ENCODE peak calls at places on chromosomes 3 and 15, in eight cellular contexts. One of them, this sample, is unnamed. For H3K27me3, the result is how much of the 10 kb centered on the place peaks cover.

GRCh38 chr3:25306066-25306465 is 122.0 kb upstream of the RARB start:
- DNase-seq in GM23338: no peak
- DNase-seq in endodermal cell: no peak
- DNase-seq in tibial artery: no peak
- DNase-seq in heart left ventricle: no peak
- DNase-seq in CD8-positive, alpha-beta T cell: no peak
- DNase-seq in SK-N-SH: no peak
- DNase-seq in vagina: no peak
- DNase-seq in this sample: no peak

GRCh38 chr3:88362428-88362827 is 212.7 kb downstream of the C3orf38 start:
- DNase-seq in GM23338: no peak
- DNase-seq in endodermal cell: peak
- DNase-seq in tibial artery: no peak
- DNase-seq in heart left ventricle: no peak
- DNase-seq in CD8-positive, alpha-beta T cell: no peak
- DNase-seq in SK-N-SH: no peak
- DNase-seq in vagina: no peak
- DNase-seq in this sample: no peak

GRCh38 chr3:66186545-66186944 is 34.3 kb upstream of the SLC25A26 start:
- DNase-seq in GM23338: no peak
- DNase-seq in endodermal cell: peak
- DNase-seq in tibial artery: no peak
- DNase-seq in heart left ventricle: no peak
- DNase-seq in CD8-positive, alpha-beta T cell: no peak
- DNase-seq in SK-N-SH: no peak
- DNase-seq in vagina: no peak
- DNase-seq in this sample: no peak

GRCh38 chr3:23668430-23668904 is 137.3 kb upstream of the UBE2E1 start:
- DNase-seq in GM23338: no peak
- DNase-seq in endodermal cell: no peak
- DNase-seq in tibial artery: no peak
- DNase-seq in heart left ventricle: no peak
- DNase-seq in CD8-positive, alpha-beta T cell: no peak
- DNase-seq in SK-N-SH: no peak
- DNase-seq in vagina: no peak
- DNase-seq in this sample: no peak

GRCh38 chr3:126663750-126664149 is 8.8 kb upstream of the TXNRD3 start:
- DNase-seq in GM23338: no peak
- DNase-seq in endodermal cell: no peak
- DNase-seq in tibial artery: no peak
- DNase-seq in heart left ventricle: no peak
- DNase-seq in CD8-positive, alpha-beta T cell: no peak
- DNase-seq in SK-N-SH: no peak
- DNase-seq in vagina: no peak
- DNase-seq in this sample: no peak

GRCh38 chr3:187005827-187006481 is 75.6 kb downstream of the ST6GAL1 start:
- DNase-seq in GM23338: no peak
- DNase-seq in endodermal cell: no peak
- DNase-seq in tibial artery: no peak
- DNase-seq in heart left ventricle: no peak
- DNase-seq in CD8-positive, alpha-beta T cell: no peak
- DNase-seq in SK-N-SH: no peak
- DNase-seq in vagina: no peak
- DNase-seq in this sample: no peak

GRCh38 chr3:103052236-103052830 is 617.5 kb downstream of the ZPLD1 start:
- DNase-seq in GM23338: no peak
- DNase-seq in endodermal cell: no peak
- DNase-seq in tibial artery: peak
- DNase-seq in heart left ventricle: peak
- DNase-seq in CD8-positive, alpha-beta T cell: no peak
- DNase-seq in SK-N-SH: no peak
- DNase-seq in vagina: no peak
- DNase-seq in this sample: no peak

GRCh38 chr15:91857772-91858171 is 4.3 kb downstream of the SLCO3A1 start:
- DNase-seq in GM23338: no peak
- DNase-seq in endodermal cell: no peak
- DNase-seq in tibial artery: no peak
- DNase-seq in heart left ventricle: no peak
- DNase-seq in CD8-positive, alpha-beta T cell: no peak
- DNase-seq in SK-N-SH: no peak
- DNase-seq in vagina: no peak
- DNase-seq in this sample: no peak

GRCh38 chr3:59866076-59866475 is 816.3 kb upstream of the CFAP20DC start:
- DNase-seq in GM23338: no peak
- DNase-seq in endodermal cell: no peak
- DNase-seq in tibial artery: no peak
- DNase-seq in heart left ventricle: no peak
- DNase-seq in CD8-positive, alpha-beta T cell: no peak
- DNase-seq in SK-N-SH: no peak
- DNase-seq in vagina: no peak
- DNase-seq in this sample: no peak

GRCh38 chr3:71262368-71263265 is 320.9 kb downstream of the FOXP1 start:
- DNase-seq in GM23338: no peak
- DNase-seq in endodermal cell: no peak
- DNase-seq in tibial artery: no peak
- DNase-seq in heart left ventricle: no peak
- DNase-seq in CD8-positive, alpha-beta T cell: no peak
- DNase-seq in SK-N-SH: no peak
- DNase-seq in vagina: no peak
- DNase-seq in this sample: no peak

GRCh38 chr3:54756330-54756731 is 171.5 kb downstream of the LRTM1 start:
- DNase-seq in GM23338: no peak
- DNase-seq in endodermal cell: no peak
- DNase-seq in tibial artery: no peak
- DNase-seq in heart left ventricle: no peak
- DNase-seq in CD8-positive, alpha-beta T cell: no peak
- DNase-seq in SK-N-SH: no peak
- DNase-seq in vagina: no peak
- DNase-seq in this sample: no peak

GRCh38 chr3:169454060-169454317 is 209.5 kb downstream of the MECOM start:
- DNase-seq in GM23338: no peak
- DNase-seq in endodermal cell: no peak
- DNase-seq in tibial artery: no peak
- DNase-seq in heart left ventricle: no peak
- DNase-seq in CD8-positive, alpha-beta T cell: no peak
- DNase-seq in SK-N-SH: no peak
- DNase-seq in vagina: no peak
- DNase-seq in this sample: no peak
- H3K27me3 ChIP-seq in GM23338: under half
- H3K27me3 ChIP-seq in endodermal cell: under half
- H3K27me3 ChIP-seq in tibial artery: under half
- H3K27me3 ChIP-seq in heart left ventricle: under half
- H3K27me3 ChIP-seq in CD8-positive, alpha-beta T cell: under half
- H3K27me3 ChIP-seq in SK-N-SH: under half
- H3K27me3 ChIP-seq in vagina: under half
- H3K27me3 ChIP-seq in this sample: under half

GRCh38 chr3:116863842-116864626 is 154.5 kb downstream of the TUSC7 start:
- DNase-seq in GM23338: peak
- DNase-seq in endodermal cell: peak
- DNase-seq in tibial artery: no peak
- DNase-seq in heart left ventricle: no peak
- DNase-seq in CD8-positive, alpha-beta T cell: no peak
- DNase-seq in SK-N-SH: peak
- DNase-seq in vagina: no peak
- DNase-seq in this sample: peak

GRCh38 chr3:116864627-116864927 is 155.0 kb downstream of the TUSC7 start:
- DNase-seq in GM23338: no peak
- DNase-seq in endodermal cell: no peak
- DNase-seq in tibial artery: no peak
- DNase-seq in heart left ventricle: no peak
- DNase-seq in CD8-positive, alpha-beta T cell: no peak
- DNase-seq in SK-N-SH: no peak
- DNase-seq in vagina: no peak
- DNase-seq in this sample: no peak

DNA sequence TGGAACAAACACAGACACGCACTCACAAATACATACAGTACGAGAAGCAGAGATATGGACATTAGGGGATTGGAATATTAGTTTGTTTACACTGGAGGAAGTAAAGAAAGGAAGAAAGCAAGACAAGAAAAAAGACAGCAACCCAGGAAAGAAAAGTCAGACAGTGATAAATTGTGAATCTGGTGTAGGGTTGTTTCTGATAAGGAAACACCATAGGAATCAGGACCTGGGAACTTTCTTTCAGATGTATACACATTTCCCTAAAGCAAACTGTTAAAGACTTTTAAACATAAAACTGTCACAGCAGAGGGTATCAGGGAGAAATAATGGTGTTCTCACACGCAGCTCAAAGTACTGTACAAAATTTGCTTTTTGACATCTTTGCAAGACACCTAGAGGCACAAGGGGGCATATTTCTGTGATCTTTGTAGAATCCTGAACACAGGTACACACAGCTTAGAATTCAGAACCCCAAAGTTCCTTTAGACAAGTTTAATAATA is 153.7 kb downstream of the TUSC7 start:
- DNase-seq in GM23338: no peak
- DNase-seq in endodermal cell: no peak
- DNase-seq in tibial artery: no peak
- DNase-seq in heart left ventricle: no peak
- DNase-seq in CD8-positive, alpha-beta T cell: no peak
- DNase-seq in SK-N-SH: no peak
- DNase-seq in vagina: no peak
- DNase-seq in this sample: no peak
- H3K27me3 ChIP-seq in GM23338: under half
- H3K27me3 ChIP-seq in endodermal cell: under half
- H3K27me3 ChIP-seq in tibial artery: under half
- H3K27me3 ChIP-seq in heart left ventricle: under half
- H3K27me3 ChIP-seq in CD8-positive, alpha-beta T cell: under half
- H3K27me3 ChIP-seq in SK-N-SH: under half
- H3K27me3 ChIP-seq in vagina: under half
- H3K27me3 ChIP-seq in this sample: under half

GRCh38 chr15:74245342-74245931 is 9.3 kb downstream of the CCDC33 start:
- DNase-seq in GM23338: peak
- DNase-seq in endodermal cell: peak
- DNase-seq in tibial artery: no peak
- DNase-seq in heart left ventricle: no peak
- DNase-seq in CD8-positive, alpha-beta T cell: no peak
- DNase-seq in SK-N-SH: peak
- DNase-seq in vagina: no peak
- DNase-seq in this sample: peak
- H3K27me3 ChIP-seq in GM23338: under half
- H3K27me3 ChIP-seq in endodermal cell: under half
- H3K27me3 ChIP-seq in tibial artery: under half
- H3K27me3 ChIP-seq in heart left ventricle: under half
- H3K27me3 ChIP-seq in CD8-positive, alpha-beta T cell: under half
- H3K27me3 ChIP-seq in SK-N-SH: under half
- H3K27me3 ChIP-seq in vagina: under half
- H3K27me3 ChIP-seq in this sample: under half

GRCh38 chr3:158098834-158099424 is 7.3 kb downstream of the SHOX2 start:
- DNase-seq in GM23338: peak
- DNase-seq in endodermal cell: no peak
- DNase-seq in tibial artery: no peak
- DNase-seq in heart left ventricle: no peak
- DNase-seq in CD8-positive, alpha-beta T cell: no peak
- DNase-seq in SK-N-SH: no peak
- DNase-seq in vagina: no peak
- DNase-seq in this sample: peak
- H3K27me3 ChIP-seq in GM23338: half or more
- H3K27me3 ChIP-seq in endodermal cell: half or more
- H3K27me3 ChIP-seq in tibial artery: under half
- H3K27me3 ChIP-seq in heart left ventricle: half or more
- H3K27me3 ChIP-seq in CD8-positive, alpha-beta T cell: half or more
- H3K27me3 ChIP-seq in SK-N-SH: under half
- H3K27me3 ChIP-seq in vagina: under half
- H3K27me3 ChIP-seq in this sample: half or more

GRCh38 chr15:62297933-62298332 is 132.8 kb upstream of the C2CD4B start:
- DNase-seq in GM23338: no peak
- DNase-seq in endodermal cell: no peak
- DNase-seq in tibial artery: no peak
- DNase-seq in heart left ventricle: no peak
- DNase-seq in CD8-positive, alpha-beta T cell: no peak
- DNase-seq in SK-N-SH: no peak
- DNase-seq in vagina: no peak
- DNase-seq in this sample: no peak

GRCh38 chr15:62299541-62299940 is 134.5 kb upstream of the C2CD4B start:
- DNase-seq in GM23338: no peak
- DNase-seq in endodermal cell: no peak
- DNase-seq in tibial artery: no peak
- DNase-seq in heart left ventricle: peak
- DNase-seq in CD8-positive, alpha-beta T cell: no peak
- DNase-seq in SK-N-SH: no peak
- DNase-seq in vagina: no peak
- DNase-seq in this sample: no peak

GRCh38 chr15:62298811-62299210 is 133.7 kb upstream of the C2CD4B start:
- DNase-seq in GM23338: no peak
- DNase-seq in endodermal cell: no peak
- DNase-seq in tibial artery: no peak
- DNase-seq in heart left ventricle: no peak
- DNase-seq in CD8-positive, alpha-beta T cell: no peak
- DNase-seq in SK-N-SH: no peak
- DNase-seq in vagina: no peak
- DNase-seq in this sample: no peak

GRCh38 chr15:62306851-62307504 is 141.9 kb upstream of the C2CD4B start:
- DNase-seq in GM23338: peak
- DNase-seq in endodermal cell: peak
- DNase-seq in tibial artery: peak
- DNase-seq in heart left ventricle: no peak
- DNase-seq in CD8-positive, alpha-beta T cell: no peak
- DNase-seq in SK-N-SH: peak
- DNase-seq in vagina: no peak
- DNase-seq in this sample: peak

DNA sequence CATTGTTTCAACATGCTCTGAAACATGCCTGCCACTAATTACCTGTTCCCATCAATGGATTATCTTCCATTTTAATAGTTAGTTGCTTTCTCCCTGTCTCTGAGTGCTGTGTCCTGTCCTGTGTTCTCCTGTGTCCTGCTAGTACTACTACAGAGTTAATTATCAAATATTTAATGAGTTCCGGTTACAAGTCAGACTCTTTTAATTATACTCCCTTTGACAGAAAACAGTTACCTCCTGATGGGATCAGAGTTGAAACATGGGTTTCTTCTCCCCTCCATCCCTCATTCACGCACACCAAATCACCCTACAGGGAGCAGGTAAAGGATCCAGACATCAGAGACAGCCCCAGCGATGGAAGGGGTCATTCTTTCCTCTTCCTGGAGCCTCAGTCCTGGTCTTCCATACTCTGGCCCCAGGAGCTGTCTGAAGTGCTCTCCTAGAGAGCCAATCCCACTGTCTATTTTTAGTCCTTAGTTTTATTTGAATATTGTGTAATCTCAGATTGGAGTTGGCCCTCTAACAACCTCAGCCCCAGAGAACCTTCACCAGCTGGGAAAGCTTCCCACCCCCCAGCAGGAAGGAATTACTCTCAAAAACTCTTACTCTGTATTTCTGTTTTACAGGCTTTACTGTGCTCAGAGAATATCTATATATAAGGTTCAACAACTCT is 137.0 kb upstream of the C2CD4B start:
- DNase-seq in GM23338: no peak
- DNase-seq in endodermal cell: no peak
- DNase-seq in tibial artery: no peak
- DNase-seq in heart left ventricle: no peak
- DNase-seq in CD8-positive, alpha-beta T cell: no peak
- DNase-seq in SK-N-SH: peak
- DNase-seq in vagina: no peak
- DNase-seq in this sample: no peak
- H3K27me3 ChIP-seq in GM23338: under half
- H3K27me3 ChIP-seq in endodermal cell: under half
- H3K27me3 ChIP-seq in tibial artery: under half
- H3K27me3 ChIP-seq in heart left ventricle: under half
- H3K27me3 ChIP-seq in CD8-positive, alpha-beta T cell: under half
- H3K27me3 ChIP-seq in SK-N-SH: under half
- H3K27me3 ChIP-seq in vagina: under half
- H3K27me3 ChIP-seq in this sample: under half

This sample was measured in H7.